ENCODE peak calls at places on chromosomes 2 and 18, in six cellular contexts. H is CD4-positive, alpha-beta T cell; K is HCT116; A is progenitor cell of endocrine pancreas; M is PC-3; U is body of pancreas. R is an unnamed sample.

GRCh38 chr18:63071566-63072175 is 247.9 kb downstream of the BCL2 start:
- DNase-seq in K (no peak), M (peak; percentile 27), H (no peak), A (no peak), U (no peak), R (peak; percentile 20)

GRCh38 chr2:111091811-111092211 is 28.9 kb upstream of the BCL2L11 start:
- DNase-seq in U (no peak), K (no peak), A (no peak), M (no peak), H (no peak), R (no peak)

GRCh38 chr2:49210191-49210590 is 55.9 kb upstream of the FSHR start:
- DNase-seq in H (no peak), U (peak; percentile 16), K (no peak), M (no peak), A (no peak), R (no peak)

GRCh38 chr18:79763407-79763806 is 34.3 kb upstream of the KCNG2 start:
- DNase-seq in M (no peak), H (no peak), A (no peak), K (no peak), U (no peak), R (no peak)

GRCh38 chr2:171260471-171261424 is 100.1 kb upstream of the TLK1 start:
- DNase-seq in A (no peak), U (no peak), M (peak; percentile 12), K (no peak), H (no peak), R (no peak)

GRCh38 chr2:70312560-70312959 is 10.7 kb upstream of the FAM136A start:
- DNase-seq in M (no peak), K (no peak), U (no peak), H (no peak), A (no peak), R (no peak)

GRCh38 chr2:17578466-17578928 is 38.0 kb downstream of the VSNL1 start:
- DNase-seq in M (no peak), A (no peak), H (no peak), K (peak; percentile 35), U (peak; percentile 34), R (no peak)

GRCh38 chr2:4039999-4040398 is 336.6 kb downstream of the DCDC2C start:
- DNase-seq in A (no peak), K (no peak), U (no peak), M (no peak), H (no peak), R (no peak)

GRCh38 chr18:47323158-47323557 is 71.7 kb upstream of the SKOR2 start:
- DNase-seq in U (no peak), M (peak; percentile 3), H (no peak), K (no peak), A (no peak), R (peak; percentile 41)

GRCh38 chr2:95386031-95386430 is 16.5 kb upstream of the FAHD2A start:
- DNase-seq in M (no peak), A (no peak), H (no peak), K (no peak), U (no peak), R (no peak)

GRCh38 chr18:79248495-79249078 is 147.1 kb upstream of the NFATC1 start:
- DNase-seq in H (no peak), A (no peak), M (no peak), U (no peak), K (no peak), R (no peak)

GRCh38 chr2:18267501-18267900 is 293.0 kb downstream of the RDH14 start:
- DNase-seq in H (no peak), A (no peak), U (no peak), M (no peak), K (no peak), R (no peak)

GRCh38 chr2:65329551-65329950 is 101.9 kb downstream of the ACTR2 start:
- DNase-seq in K (no peak), H (no peak), M (no peak), U (no peak), A (no peak), R (no peak)

GRCh38 chr18:31549416-31549815 is 42.3 kb upstream of the TTR start:
- DNase-seq in A (no peak), K (no peak), H (no peak), U (no peak), M (no peak), R (no peak)

GRCh38 chr18:49865401-49865800 is 52.1 kb upstream of the ACAA2 start:
- DNase-seq in H (no peak), K (no peak), A (no peak), M (no peak), U (peak; percentile 95), R (no peak)

GRCh38 chr2:170715062-170715931 is at the start of gene SP5:
- DNase-seq in U (peak; percentile 86), A (peak; percentile 30), H (no peak), K (peak; percentile 35), M (peak; percentile 65), R (peak; percentile 52)

GRCh38 chr2:28084564-28084963 is 194.0 kb downstream of the BABAM2 start:
- DNase-seq in U (no peak), A (no peak), K (no peak), H (no peak), M (peak; percentile 53), R (no peak)

GRCh38 chr18:46035701-46036680 is 36.1 kb downstream of the PSTPIP2 start:
- DNase-seq in M (no peak), H (no peak), K (no peak), U (no peak), A (no peak), R (no peak)

GRCh38 chr2:216426938-216427337 is 14.7 kb downstream of the SMARCAL1 start:
- DNase-seq in K (no peak), M (peak; percentile 82), A (no peak), U (no peak), H (no peak), R (no peak)

GRCh38 chr2:141200191-141200590 is 930.6 kb downstream of the LRP1B start:
- DNase-seq in A (no peak), M (no peak), K (no peak), U (no peak), H (no peak), R (peak; percentile 80)

GRCh38 chr2:66334237-66335054 is 100.5 kb upstream of the MEIS1 start:
- DNase-seq in U (no peak), A (no peak), K (no peak), M (peak; percentile 46), H (no peak), R (no peak)

GRCh38 chr2:20509766-20510490 is 63.1 kb downstream of the RHOB start:
- DNase-seq in K (peak; percentile 62), M (no peak), U (peak; percentile 54), A (no peak), H (no peak), R (peak; percentile 72)

GRCh38 chr2:27653397-27653796 is 10.0 kb downstream of the SUPT7L start:
- DNase-seq in K (no peak), H (no peak), A (no peak), M (peak; percentile 18), U (no peak), R (no peak)

GRCh38 chr2:238247002-238247822 is 7.4 kb upstream of the HES6 start:
- DNase-seq in A (no peak), H (no peak), K (no peak), M (no peak), U (no peak), R (no peak)

GRCh38 chr18:13641551-13642439 is 84.6 kb downstream of the FAM210A start:
- DNase-seq in K (no peak), U (peak; percentile 22), H (no peak), A (no peak), M (no peak), R (no peak)

GRCh38 chr2:136651611-136652010 is 113.7 kb upstream of the THSD7B start:
- DNase-seq in K (no peak), U (no peak), M (no peak), A (no peak), H (no peak), R (no peak)

GRCh38 chr2:191677091-191677645 is 768 bp upstream of the NABP1 start:
- DNase-seq in H (peak; percentile 14), M (peak; percentile 53), A (no peak), K (no peak), U (peak; percentile 72), R (peak; percentile 75)

GRCh38 chr2:229712125-229712524 is 2.2 kb downstream of the DNER start:
- DNase-seq in M (peak; percentile 26), K (no peak), A (no peak), H (no peak), U (no peak), R (no peak)

GRCh38 chr2:48175254-48175653 is 269.0 kb upstream of the FBXO11 start:
- DNase-seq in A (no peak), M (peak; percentile 47), K (no peak), U (no peak), H (no peak), R (peak; percentile 49)

GRCh38 chr2:11498543-11499034 is 32.6 kb upstream of the E2F6 start:
- DNase-seq in A (no peak), U (peak; percentile 82), H (no peak), M (peak; percentile 37), K (no peak), R (no peak)

GRCh38 chr2:109218792-109219126 is 89.8 kb downstream of the SH3RF3 start:
- DNase-seq in K (no peak), H (no peak), A (no peak), U (no peak), M (no peak), R (no peak)

GRCh38 chr2:25673170-25674002 is at the start of gene DTNB:
- DNase-seq in H (peak; percentile 58), U (peak; percentile 89), M (peak; percentile 89), K (no peak), A (peak; percentile 73), R (peak; percentile 52)

GRCh38 chr2:190451561-190452176 is 43.5 kb downstream of the MFSD6 start:
- DNase-seq in H (no peak), K (no peak), A (no peak), M (peak; percentile 5), U (no peak), R (no peak)

GRCh38 chr2:1207962-1208510 is 205.2 kb upstream of the TPO start:
- DNase-seq in A (no peak), M (no peak), K (no peak), U (no peak), H (no peak), R (no peak)

GRCh38 chr2:7878786-7879515 is 802.9 kb upstream of the ID2 start:
- DNase-seq in A (no peak), K (no peak), U (no peak), H (no peak), M (no peak), R (no peak)

GRCh38 chr2:73385486-73386341 is at the start of gene ALMS1:
- DNase-seq in M (peak; percentile 94), U (peak; percentile 92), H (peak; percentile 73), K (peak; percentile 83), A (peak; percentile 76), R (peak; percentile 70)
- TF ChIP-seq CTCF in M (no peak), U (peak; percentile 11), H (no peak), K (no peak), A (peak; percentile 32), R (peak; percentile 35)

GRCh38 chr2:75560022-75560767 is 544 bp downstream of the EVA1A start:
- DNase-seq in K (no peak), M (peak; percentile 61), U (peak; percentile 79), H (no peak), A (peak; percentile 43), R (peak; percentile 56)
- TF ChIP-seq CTCF in K (peak; percentile 14), M (peak; percentile 80), U (no peak), H (no peak), A (peak; percentile 39), R (peak; percentile 65)

GRCh38 chr18:59783138-59783537 is 85.9 kb upstream of the CCBE1 start:
- DNase-seq in H (no peak), K (peak; percentile 85), A (no peak), M (peak; percentile 82), U (peak; percentile 10), R (no peak)
- TF ChIP-seq CTCF in H (no peak), K (peak; percentile 66), A (peak; percentile 57), M (peak; percentile 80), U (no peak), R (peak; percentile 76)

GRCh38 chr2:78999410-78999809 is 26.1 kb upstream of the REG3G start:
- DNase-seq in M (peak; percentile 25), U (no peak), H (no peak), A (no peak), K (no peak), R (no peak)
- TF ChIP-seq CTCF in M (peak; percentile 49), U (peak; percentile 34), H (no peak), A (peak; percentile 67), K (no peak), R (peak; percentile 33)